ENCODE peak calls at places on chromosomes 13 and 19, in nine cellular contexts. Z is fibroblast of lung, A is AG04450, K is fibroblast of villous mesenchyme, Y is ascending aorta, U is upper lobe of right lung, V is Peyer's patch, M is GM12864, B is tibial artery. Q is an unnamed sample.

GRCh38 chr19:43784981-43785808 is 4.4 kb upstream of the KCNN4 start:
- DNase-seq in Y (no peak), M (peak), A (peak), V (peak), B (no peak), K (peak), U (peak), Z (peak), Q (peak)

GRCh38 chr19:582497-583197 is 7.0 kb upstream of the HCN2 start:
- DNase-seq in U (no peak), B (no peak), Y (no peak), Z (peak), M (no peak), A (no peak), V (no peak), K (peak), Q (peak)

GRCh38 chr13:51761638-51762350 is 42.2 kb downstream of the DHRS12 start:
- DNase-seq in K (no peak), B (no peak), Y (no peak), M (no peak), A (no peak), Z (no peak), U (no peak), V (no peak), Q (no peak)

GRCh38 chr19:16260160-16260793 is 62.6 kb downstream of the AP1M1 start:
- DNase-seq in V (no peak), B (no peak), M (no peak), U (no peak), Y (no peak), K (no peak), A (no peak), Z (no peak), Q (no peak)

GRCh38 chr13:65841156-65841555 is 1389.0 kb downstream of the PCDH9 start:
- DNase-seq in A (no peak), V (no peak), Z (peak), K (no peak), Y (no peak), M (no peak), B (no peak), U (no peak), Q (no peak)

GRCh38 chr19:14006766-14007562 is 844 bp upstream of the RFX1 start:
- DNase-seq in M (no peak), A (no peak), B (no peak), K (no peak), V (no peak), Z (no peak), Y (no peak), U (peak), Q (no peak)

GRCh38 chr13:80753951-80754350 is 413.0 kb upstream of the SPRY2 start:
- DNase-seq in Z (no peak), K (no peak), Y (no peak), A (no peak), V (no peak), U (no peak), M (no peak), B (no peak), Q (no peak)

GRCh38 chr19:47123406-47123805 is 7.2 kb upstream of the SAE1 start:
- DNase-seq in Z (no peak), K (no peak), Y (no peak), A (no peak), U (no peak), B (no peak), M (no peak), V (no peak), Q (no peak)

GRCh38 chr13:33560722-33561121 is 257.2 kb upstream of the RFC3 start:
- DNase-seq in A (no peak), B (no peak), M (no peak), Z (no peak), V (no peak), K (no peak), Y (no peak), U (no peak), Q (no peak)

GRCh38 chr19:3766520-3766919 is 4.0 kb downstream of the MRPL54 start:
- DNase-seq in A (no peak), Y (no peak), Z (no peak), V (no peak), K (no peak), M (no peak), U (no peak), B (no peak), Q (no peak)

GRCh38 chr13:76980075-76980718 is 11.7 kb upstream of the CLN5 start:
- DNase-seq in Z (peak), K (peak), V (peak), Y (no peak), U (peak), A (peak), M (no peak), B (peak), Q (peak)

GRCh38 chr13:19845758-19846157 is 17.7 kb downstream of the ZMYM5 start:
- DNase-seq in Y (no peak), V (no peak), A (peak), U (no peak), B (no peak), M (no peak), K (peak), Z (peak), Q (peak)

GRCh38 chr13:101536079-101536478 is 83.6 kb downstream of the ITGBL1 start:
- DNase-seq in B (no peak), M (no peak), Y (no peak), U (no peak), A (no peak), V (no peak), K (no peak), Z (no peak), Q (no peak)

GRCh38 chr19:4327252-4327876 is 11.3 kb downstream of the STAP2 start:
- DNase-seq in Z (peak), B (peak), Y (peak), M (no peak), K (peak), V (peak), A (no peak), U (peak), Q (peak)

GRCh38 chr13:110503037-110503901 is 58.3 kb downstream of the RAB20 start:
- DNase-seq in M (no peak), U (no peak), K (peak), Y (no peak), V (no peak), Z (no peak), B (no peak), A (no peak), Q (peak)

GRCh38 chr19:18684642-18684993 is 1.1 kb downstream of the CRTC1 start:
- DNase-seq in Z (no peak), B (no peak), M (no peak), K (no peak), U (no peak), A (no peak), Y (no peak), V (no peak), Q (no peak)
- H3K4me3 ChIP-seq in Z (no peak), B (peak), M (no peak), K (no peak), U (peak), A (peak), Y (no peak), V (no peak), Q (no peak)

DNA sequence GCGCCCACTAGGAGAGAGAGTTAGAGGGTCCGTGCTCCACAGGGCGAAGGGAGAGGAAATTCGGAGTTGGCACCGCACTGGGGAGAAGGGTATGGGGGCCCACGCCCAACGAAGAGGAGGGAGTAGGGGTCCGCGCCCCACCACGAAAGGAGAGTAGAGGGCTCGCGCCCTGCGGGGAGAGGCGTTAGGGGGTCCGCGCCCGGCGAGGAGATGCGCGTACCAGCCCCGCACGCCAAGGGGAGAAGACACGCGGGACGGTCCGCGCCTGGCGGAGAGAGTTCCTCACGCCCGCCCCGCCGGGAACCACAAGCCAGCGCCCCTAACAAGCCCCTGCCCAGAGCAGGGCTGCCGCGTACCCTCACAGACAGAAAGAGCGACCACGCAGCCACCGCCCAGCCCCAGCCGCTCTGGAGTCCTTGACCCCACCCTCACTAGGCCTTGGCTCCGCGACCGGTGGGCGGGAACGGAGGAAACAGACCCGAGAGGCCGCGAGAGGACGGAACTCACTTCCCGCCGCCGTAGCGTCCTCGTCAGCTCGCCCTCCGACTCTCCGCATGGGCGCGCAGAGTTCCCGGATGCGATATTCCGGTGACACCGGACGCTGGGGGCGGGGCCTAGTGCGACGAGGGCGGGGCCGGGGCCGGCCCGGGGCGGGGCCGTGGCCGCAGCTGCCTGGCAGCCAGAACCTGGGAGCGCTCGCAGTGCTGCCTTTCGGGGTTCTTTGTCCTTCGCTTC is 20.0 kb upstream of the ZSCAN18 start:
- DNase-seq in M (no peak), Y (no peak), B (no peak), U (no peak), A (no peak), V (no peak), Z (no peak), K (no peak), Q (no peak)
- H3K4me3 ChIP-seq in M (no peak), Y (no peak), B (no peak), U (no peak), A (no peak), V (no peak), Z (no peak), K (no peak), Q (no peak)

GRCh38 chr19:34838753-34839431 is 65.9 kb upstream of the ZNF599 start:
- DNase-seq in Z (no peak), K (no peak), M (no peak), B (no peak), Y (no peak), U (no peak), A (no peak), V (peak), Q (no peak)
- H3K4me3 ChIP-seq in Z (no peak), K (no peak), M (no peak), B (no peak), Y (peak), U (peak), A (no peak), V (peak), Q (no peak)

DNA sequence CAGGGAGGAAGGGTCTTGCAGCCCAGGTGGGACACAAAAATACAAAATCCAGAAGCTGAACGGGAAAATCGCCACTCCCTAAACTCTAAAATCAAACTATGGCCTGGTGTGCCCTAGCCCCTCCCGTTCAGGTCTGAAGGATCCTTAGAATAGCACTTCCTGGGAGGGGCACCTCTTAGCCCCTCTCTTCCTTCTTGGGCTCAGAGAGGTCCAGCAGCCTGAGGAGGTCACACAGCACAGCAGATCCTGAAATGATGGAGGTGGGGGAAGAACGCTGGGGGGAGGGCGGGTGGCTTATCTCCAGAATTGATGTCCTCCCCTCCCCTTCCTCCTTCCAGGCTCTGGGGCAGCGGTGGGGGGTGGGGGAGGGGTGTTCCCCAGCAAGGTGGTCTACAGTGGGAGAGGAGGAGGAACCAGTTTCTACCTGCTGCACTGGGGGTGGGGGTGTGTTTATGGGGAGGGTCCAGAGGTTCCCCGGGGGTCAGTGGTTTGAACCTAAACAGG is 1.9 kb downstream of the DIRAS1 start:
- DNase-seq in A (no peak), B (no peak), U (no peak), M (no peak), K (no peak), Z (no peak), V (no peak), Y (no peak), Q (no peak)
- H3K4me3 ChIP-seq in A (no peak), B (no peak), U (no peak), M (no peak), K (no peak), Z (no peak), V (no peak), Y (no peak), Q (no peak)

Q was measured in astrocyte of the spinal cord.